ENCODE peak calls at places on chromosome 22, in four cellular contexts. Q is HCT116; D is PC-9; R is CD8-positive, alpha-beta T cell. O is an unnamed sample.

GRCh38 chr22:26321469-26321913 is 107.6 kb upstream of the ASPHD2 start:
- DNase-seq in D (no peak), R (no peak), Q (no peak), O (no peak)

GRCh38 chr22:26744892-26745808 is 87.8 kb downstream of the MIAT start:
- DNase-seq in D (no peak), R (no peak), Q (no peak), O (no peak)

GRCh38 chr22:49938565-49939136 is 20.2 kb downstream of the CRELD2 start:
- DNase-seq in D (no peak), R (no peak), Q (no peak), O (no peak)

GRCh38 chr22:36079041-36079440 is 50.4 kb upstream of the RBFOX2 start:
- DNase-seq in D (no peak), R (no peak), Q (no peak), O (no peak)

GRCh38 chr22:49738566-49738965 is 89.1 kb downstream of the BRD1 start:
- DNase-seq in D (no peak), R (no peak), Q (no peak), O (no peak)

GRCh38 chr22:20997536-20998257 is 4.2 kb downstream of the THAP7 start:
- DNase-seq in Q (no peak), D (no peak), R (no peak), O (no peak)

GRCh38 chr22:31680764-31681624 is 19.0 kb upstream of the PISD start:
- DNase-seq in Q (no peak), D (no peak), R (no peak), O (no peak)

GRCh38 chr22:27115816-27116256 is 458.4 kb downstream of the MIAT start:
- DNase-seq in R (no peak), D (peak; percentile 51), Q (peak; percentile 92), O (no peak)

GRCh38 chr22:25085156-25085555 is 114.5 kb upstream of the CRYBB3 start:
- DNase-seq in D (no peak), R (no peak), Q (no peak), O (no peak)

GRCh38 chr22:49647346-49648026 is 180.2 kb downstream of the BRD1 start:
- DNase-seq in Q (no peak), R (no peak), D (peak; percentile 15), O (no peak)

GRCh38 chr22:24894998-24895397 is 51.5 kb downstream of the LHFPL7 start:
- DNase-seq in D (peak; percentile 30), R (no peak), Q (peak; percentile 18), O (peak; percentile 52)

GRCh38 chr22:47625531-47626427 is 863.3 kb downstream of the TBC1D22A start:
- DNase-seq in Q (no peak), D (no peak), R (no peak), O (no peak)

GRCh38 chr22:27663812-27664211 is 137.7 kb downstream of the MN1 start:
- DNase-seq in D (peak; percentile 23), R (no peak), Q (no peak), O (no peak)

GRCh38 chr22:49683032-49683431 is 144.6 kb downstream of the BRD1 start:
- DNase-seq in D (no peak), Q (no peak), R (no peak), O (no peak)

GRCh38 chr22:39135092-39135896 is 17.2 kb downstream of the CBX7 start:
- DNase-seq in D (peak; percentile 71), R (no peak), Q (peak; percentile 7), O (peak; percentile 56)

GRCh38 chr22:47445212-47445611 is 682.8 kb downstream of the TBC1D22A start:
- DNase-seq in R (no peak), Q (no peak), D (no peak), O (no peak)

GRCh38 chr22:35023692-35024363 is 42.1 kb upstream of the ISX start:
- DNase-seq in D (peak; percentile 56), R (peak; percentile 35), Q (peak; percentile 28), O (no peak)

GRCh38 chr22:40799008-40799407 is 20.1 kb downstream of the SLC25A17 start:
- DNase-seq in Q (no peak), D (no peak), R (no peak), O (no peak)

GRCh38 chr22:27399161-27399560 is 402.4 kb downstream of the MN1 start:
- DNase-seq in Q (no peak), R (no peak), D (no peak), O (no peak)

GRCh38 chr22:30312053-30312452 is 14.7 kb downstream of the TBC1D10A start:
- DNase-seq in Q (peak; percentile 51), R (no peak), D (peak; percentile 65), O (no peak)
- TF ChIP-seq CTCF in Q (no peak), R (no peak), D (no peak), O (no peak)

GRCh38 chr22:37803636-37804371 is 3.9 kb upstream of the GCAT start:
- DNase-seq in D (no peak), Q (no peak), R (no peak), O (no peak)
- H3K4me3 ChIP-seq in D (peak overlapping the region; percentile 100), Q (peak overlapping the region; percentile 80), R (no peak overlapping the region), O (peak overlapping the region; percentile 87)

DNA sequence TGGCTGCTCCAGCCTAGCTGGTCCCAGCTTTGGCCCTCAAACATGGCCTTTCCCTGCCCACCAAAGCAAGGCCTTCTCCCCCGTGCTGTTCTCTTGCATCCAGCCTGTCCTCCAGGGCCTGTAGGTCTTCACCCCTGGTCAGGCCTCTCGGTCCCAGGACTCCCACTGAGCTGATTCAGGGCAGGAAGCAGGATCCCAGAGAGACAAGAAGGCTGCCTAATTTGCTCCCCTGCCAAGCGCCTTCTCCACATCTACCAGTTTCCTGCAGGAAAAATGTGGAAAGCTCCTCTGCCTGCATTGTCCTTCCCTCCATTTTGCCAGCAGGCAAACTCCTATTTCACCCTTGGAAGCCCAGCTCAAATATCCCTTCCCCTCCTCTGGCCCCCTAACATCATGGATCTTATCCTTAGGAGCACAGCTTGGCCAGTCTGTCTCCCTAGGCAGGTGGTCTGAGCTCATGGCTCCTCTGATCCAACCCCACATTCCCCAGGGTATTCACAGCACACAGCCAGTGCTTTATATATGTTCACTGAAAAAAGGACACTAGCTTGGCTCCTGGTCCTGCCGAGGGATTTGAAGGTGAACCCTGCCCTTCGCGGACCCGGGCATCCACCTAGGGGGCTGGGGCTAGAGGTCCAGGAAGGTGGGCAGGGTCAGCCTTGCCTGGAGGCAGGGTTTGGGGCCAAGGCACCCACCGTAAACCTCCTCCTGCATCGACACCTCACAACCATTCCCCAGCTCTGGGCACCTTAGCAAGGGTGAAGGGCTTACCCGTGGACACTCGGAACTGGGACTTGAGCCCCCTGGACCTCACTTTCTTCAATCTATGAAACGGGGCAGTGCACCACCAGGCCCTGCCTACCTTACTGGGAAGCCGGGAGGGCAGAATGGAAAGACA is 968 bp downstream of the RHBDD3 start:
- DNase-seq in D (no peak), Q (no peak), R (no peak), O (no peak)
- TF ChIP-seq CTCF in D (no peak), Q (no peak), R (no peak), O (no peak)

DNA sequence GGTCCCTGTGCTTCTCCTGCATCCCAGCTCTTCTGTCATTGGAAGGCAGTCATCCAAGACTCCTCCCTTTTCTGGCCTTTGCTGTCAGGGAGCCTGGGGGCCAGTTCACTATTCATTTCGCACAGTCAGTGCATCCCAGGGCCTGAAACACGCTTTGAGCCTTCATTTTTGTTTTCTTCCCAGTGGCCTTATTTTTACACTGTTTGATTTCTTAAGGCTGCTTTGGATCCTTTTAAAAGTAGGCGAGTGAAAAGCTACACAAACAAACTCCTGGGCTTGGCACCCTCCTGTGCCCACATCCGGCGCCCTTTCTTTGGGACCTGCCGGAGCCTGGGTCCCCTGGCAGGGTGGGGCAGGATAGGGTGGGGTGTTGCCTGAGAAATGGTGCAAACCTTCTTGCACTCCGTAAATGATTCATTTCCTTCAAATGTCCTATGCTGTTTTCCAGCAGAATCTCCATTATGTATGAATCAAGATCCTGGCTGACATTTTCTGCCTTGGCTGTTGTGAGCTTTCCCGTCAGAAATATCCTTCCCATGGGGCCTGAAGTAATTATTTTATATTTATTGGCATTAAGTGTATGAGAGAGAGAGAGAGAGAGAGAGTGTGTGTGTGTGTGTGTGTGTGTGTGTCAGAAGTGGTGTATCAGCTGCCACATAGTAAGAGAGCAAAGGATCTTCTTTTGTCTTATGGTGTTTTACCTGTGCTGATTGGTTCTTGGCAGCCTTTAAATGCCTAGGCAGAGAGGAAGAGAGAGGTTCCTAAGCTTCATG is 45.6 kb downstream of the BCR start:
- DNase-seq in Q (no peak), R (peak; percentile 46), D (peak; percentile 73), O (no peak)
- H3K4me3 ChIP-seq in Q (no peak overlapping the region), R (no peak overlapping the region), D (peak overlapping the region; percentile 39), O (no peak overlapping the region)

DNA sequence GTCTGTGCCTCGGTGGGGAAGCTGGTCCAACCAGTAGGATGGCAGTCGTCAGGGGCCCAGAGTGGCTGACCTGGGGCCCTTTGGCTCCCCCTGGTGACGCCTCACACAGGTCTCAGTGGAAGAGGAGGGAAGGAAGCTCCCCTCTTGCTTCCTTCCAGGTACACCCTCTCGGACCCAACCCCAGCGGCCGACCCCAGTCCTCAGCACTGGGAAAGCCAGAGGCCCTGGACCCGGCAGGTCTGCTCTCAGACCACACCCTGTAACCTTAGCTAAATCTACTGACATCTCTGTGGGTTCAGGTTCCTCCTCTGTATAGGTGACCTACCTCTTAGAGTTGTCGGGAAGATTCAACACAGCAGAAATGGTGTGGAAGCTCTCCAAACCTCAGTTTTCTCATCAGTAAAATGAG is 3.4 kb upstream of the SCUBE1 start:
- DNase-seq in D (peak; percentile 66), Q (peak; percentile 42), R (peak; percentile 58), O (no peak)
- TF ChIP-seq CTCF in D (peak; percentile 74), Q (peak; percentile 68), R (peak; percentile 69), O (peak; percentile 70)

O was measured in LNCaP clone FGC.